ENCODE peak calls at places on chromosomes 2 and 18, in seven cellular contexts. D is occipital lobe; J is stimulated activated CD4-positive, alpha-beta T cell treated with anti-CD3 and anti-CD28 coated beads, Interleukin-1b, Interleukin-23, amount 100 ng/mL, for 1 hour; L is amniotic stem cell; F is hippocampal formation; Z is Jurkat, Clone E6-1; G is H1. S is an unnamed sample.

GRCh38 chr2:118221952-118222594 is 133.8 kb downstream of the INSIG2 start:
- DNase-seq in L (peak; percentile 57), F (no peak), J (no peak), Z (peak; percentile 51), D (no peak), G (peak; percentile 52), S (peak; percentile 28)

GRCh38 chr18:34322365-34323289 is 97.9 kb upstream of the NOL4 start:
- DNase-seq in F (peak; percentile 31), L (peak; percentile 22), J (no peak), D (peak; percentile 22), Z (peak; percentile 51), G (peak; percentile 77), S (no peak)

GRCh38 chr18:48904086-48904485 is 46.7 kb downstream of the SMAD7 start:
- DNase-seq in L (no peak), G (no peak), Z (no peak), D (no peak), F (no peak), J (no peak), S (no peak)

GRCh38 chr18:44098551-44099098 is 582.1 kb upstream of the SETBP1 start:
- DNase-seq in D (no peak), Z (peak; percentile 4), L (peak; percentile 14), G (peak; percentile 58), F (no peak), J (no peak), S (no peak)

GRCh38 chr2:208329485-208329884 is 63.4 kb downstream of the PIKFYVE start:
- DNase-seq in F (no peak), D (no peak), L (no peak), G (no peak), J (no peak), Z (no peak), S (no peak)

GRCh38 chr2:32450851-32451250 is 94.0 kb downstream of the BIRC6 start:
- DNase-seq in D (no peak), Z (no peak), F (no peak), J (no peak), L (no peak), G (no peak), S (no peak)

GRCh38 chr2:9091819-9092218 is 88.3 kb upstream of the MBOAT2 start:
- DNase-seq in D (no peak), J (no peak), F (no peak), G (no peak), L (no peak), Z (no peak), S (no peak)

GRCh38 chr18:50461251-50461650 is 86.4 kb downstream of the SKA1 start:
- DNase-seq in F (no peak), G (no peak), L (no peak), D (no peak), Z (no peak), J (no peak), S (no peak)

GRCh38 chr2:88038263-88039105 is 17.1 kb downstream of the KRCC1 start:
- DNase-seq in D (no peak), Z (no peak), G (no peak), L (peak; percentile 47), F (no peak), J (no peak), S (peak; percentile 77)

GRCh38 chr2:147149589-147150245 is 695.1 kb upstream of the ACVR2A start:
- DNase-seq in Z (no peak), D (no peak), F (no peak), L (no peak), G (no peak), J (no peak), S (no peak)

GRCh38 chr2:200471324-200471848 is 38.5 kb downstream of the KCTD18 start:
- DNase-seq in F (peak; percentile 37), Z (no peak), J (no peak), D (peak; percentile 14), L (no peak), G (no peak), S (no peak)

GRCh38 chr2:96764253-96764637 is 3.5 kb downstream of the CNNM4 start:
- DNase-seq in Z (no peak), D (peak; percentile 30), L (no peak), F (no peak), G (no peak), J (no peak), S (no peak)

GRCh38 chr18:59514193-59514592 is 155.1 kb upstream of the LMAN1 start:
- DNase-seq in J (no peak), D (peak; percentile 3), Z (no peak), L (peak; percentile 21), F (no peak), G (no peak), S (peak; percentile 56)

GRCh38 chr2:20590704-20591515 is 60.0 kb downstream of the HS1BP3 start:
- DNase-seq in F (no peak), G (no peak), Z (no peak), D (no peak), J (no peak), L (no peak), S (no peak)

GRCh38 chr2:134173338-134174016 is 80.4 kb upstream of the MGAT5 start:
- DNase-seq in Z (no peak), J (no peak), F (no peak), D (peak; percentile 63), L (no peak), G (no peak), S (no peak)

GRCh38 chr18:75378674-75379315 is 48.7 kb downstream of the SMIM21 start:
- DNase-seq in G (no peak), F (no peak), Z (no peak), L (no peak), D (no peak), J (no peak), S (no peak)

GRCh38 chr2:26615336-26616031 is 25.7 kb downstream of the CIB4 start:
- DNase-seq in D (no peak), J (no peak), F (peak; percentile 29), Z (no peak), G (no peak), L (no peak), S (no peak)

GRCh38 chr18:49001111-49001510 is 50.3 kb upstream of the SMAD7 start:
- DNase-seq in L (no peak), D (no peak), Z (no peak), F (no peak), G (no peak), J (no peak), S (no peak)

GRCh38 chr2:203566161-203566560 is 31.1 kb upstream of the RAPH1 start:
- DNase-seq in J (no peak), D (no peak), L (no peak), G (no peak), Z (no peak), F (no peak), S (no peak)

GRCh38 chr2:18345848-18346247 is 214.6 kb downstream of the RDH14 start:
- DNase-seq in Z (no peak), D (no peak), G (no peak), J (no peak), L (no peak), F (no peak), S (no peak)

GRCh38 chr2:119283873-119284331 is 60.3 kb downstream of the STEAP3 start:
- DNase-seq in G (no peak), F (peak; percentile 50), Z (no peak), D (peak; percentile 84), L (no peak), J (no peak), S (peak; percentile 27)

GRCh38 chr2:240121675-240122074 is 14.4 kb downstream of the COPS9 start:
- DNase-seq in L (no peak), F (no peak), G (no peak), J (no peak), D (no peak), Z (no peak), S (no peak)

GRCh38 chr18:69588301-69588700 is 187.6 kb downstream of the DOK6 start:
- DNase-seq in F (no peak), G (no peak), D (no peak), L (no peak), Z (no peak), J (no peak), S (no peak)

GRCh38 chr2:219537657-219538487 is 5.7 kb downstream of the CHPF start:
- DNase-seq in G (no peak), Z (no peak), L (no peak), J (no peak), F (no peak), D (no peak), S (no peak)

GRCh38 chr2:68698567-68699377 is 35.8 kb upstream of the ARHGAP25 start:
- DNase-seq in J (no peak), Z (no peak), F (no peak), G (no peak), L (no peak), D (no peak), S (no peak)

GRCh38 chr2:240922982-240923537 is 16.9 kb downstream of the CROCC2 start:
- DNase-seq in L (no peak), F (no peak), Z (no peak), D (no peak), G (no peak), J (no peak), S (no peak)

GRCh38 chr2:144357623-144358400 is 162.1 kb downstream of the ZEB2 start:
- DNase-seq in D (no peak), G (no peak), J (no peak), Z (no peak), L (peak; percentile 91), F (no peak), S (peak; percentile 98)

GRCh38 chr2:223262946-223263345 is 211.0 kb downstream of the KCNE4 start:
- DNase-seq in G (no peak), F (no peak), J (no peak), L (no peak), D (no peak), Z (no peak), S (no peak)

GRCh38 chr2:25824216-25824615 is 54.1 kb downstream of the ASXL2 start:
- DNase-seq in D (no peak), Z (no peak), F (no peak), J (no peak), G (no peak), L (no peak), S (no peak)

GRCh38 chr18:50006470-50007046 is 188.4 kb downstream of the MYO5B start:
- DNase-seq in L (no peak), D (no peak), F (no peak), G (no peak), J (no peak), Z (peak; percentile 27), S (no peak)

GRCh38 chr2:218583983-218584850 is 15.6 kb downstream of the CNOT9 start:
- DNase-seq in F (no peak), D (no peak), J (no peak), L (no peak), G (no peak), Z (no peak), S (no peak)

GRCh38 chr2:148896116-148896515 is 21.1 kb downstream of the KIF5C start:
- DNase-seq in F (no peak), L (no peak), J (no peak), D (no peak), G (no peak), Z (no peak), S (no peak)